ENCODE peak calls at places on chromosomes 2 and 18, in six cellular contexts. W, Z, X, G, E and N are unnamed samples.
A peak's percentile ranks its signal among the peaks of the same experiment; 100 is the strongest.

GRCh38 chr2:236607471-236608307 is 38.1 kb downstream of the ACKR3 start:
- DNase-seq in W (no peak), X (peak; percentile 31), Z (no peak), G (peak; percentile 14), E (no peak), N (peak; percentile 15)

GRCh38 chr2:104429978-104430740 is 423.8 kb upstream of the POU3F3 start:
- DNase-seq in E (no peak), W (no peak), Z (no peak), G (no peak), X (no peak), N (no peak)

GRCh38 chr2:42598656-42599267 is 30.3 kb downstream of the MTA3 start:
- DNase-seq in Z (no peak), G (no peak), X (no peak), W (no peak), E (no peak), N (no peak)

GRCh38 chr18:8706981-8707940 is 1.9 kb downstream of the MTCL1 start:
- DNase-seq in X (peak; percentile 76), E (no peak), G (peak; percentile 73), W (peak; percentile 60), Z (peak; percentile 66), N (peak; percentile 84)

GRCh38 chr2:231037731-231038482 is 584 bp downstream of the C2orf72 start:
- DNase-seq in E (no peak), Z (peak; percentile 29), W (no peak), G (no peak), X (no peak), N (no peak)

GRCh38 chr2:73850009-73850408 is 21.2 kb downstream of the STAMBP start:
- DNase-seq in Z (no peak), E (no peak), X (no peak), G (no peak), W (no peak), N (no peak)

GRCh38 chr18:2303517-2304238 is 267.6 kb downstream of the METTL4 start:
- DNase-seq in W (no peak), G (no peak), X (no peak), E (no peak), Z (peak; percentile 47), N (no peak)

GRCh38 chr2:173571021-173571821 is 216.5 kb downstream of the CDCA7 start:
- DNase-seq in E (no peak), X (no peak), W (no peak), Z (peak; percentile 67), G (peak; percentile 39), N (peak; percentile 35)

GRCh38 chr18:3651266-3651665 is 201.3 kb downstream of the TGIF1 start:
- DNase-seq in G (no peak), W (no peak), Z (no peak), X (no peak), E (no peak), N (no peak)

GRCh38 chr18:3647636-3648035 is 197.7 kb downstream of the TGIF1 start:
- DNase-seq in W (no peak), Z (no peak), E (no peak), G (no peak), X (no peak), N (no peak)

GRCh38 chr18:3649135-3649558 is 199.2 kb downstream of the TGIF1 start:
- DNase-seq in E (no peak), Z (no peak), G (peak; percentile 37), W (no peak), X (no peak), N (peak; percentile 45)

GRCh38 chr18:3648695-3649094 is 198.7 kb downstream of the TGIF1 start:
- DNase-seq in Z (no peak), X (no peak), W (no peak), G (no peak), E (no peak), N (no peak)

DNA sequence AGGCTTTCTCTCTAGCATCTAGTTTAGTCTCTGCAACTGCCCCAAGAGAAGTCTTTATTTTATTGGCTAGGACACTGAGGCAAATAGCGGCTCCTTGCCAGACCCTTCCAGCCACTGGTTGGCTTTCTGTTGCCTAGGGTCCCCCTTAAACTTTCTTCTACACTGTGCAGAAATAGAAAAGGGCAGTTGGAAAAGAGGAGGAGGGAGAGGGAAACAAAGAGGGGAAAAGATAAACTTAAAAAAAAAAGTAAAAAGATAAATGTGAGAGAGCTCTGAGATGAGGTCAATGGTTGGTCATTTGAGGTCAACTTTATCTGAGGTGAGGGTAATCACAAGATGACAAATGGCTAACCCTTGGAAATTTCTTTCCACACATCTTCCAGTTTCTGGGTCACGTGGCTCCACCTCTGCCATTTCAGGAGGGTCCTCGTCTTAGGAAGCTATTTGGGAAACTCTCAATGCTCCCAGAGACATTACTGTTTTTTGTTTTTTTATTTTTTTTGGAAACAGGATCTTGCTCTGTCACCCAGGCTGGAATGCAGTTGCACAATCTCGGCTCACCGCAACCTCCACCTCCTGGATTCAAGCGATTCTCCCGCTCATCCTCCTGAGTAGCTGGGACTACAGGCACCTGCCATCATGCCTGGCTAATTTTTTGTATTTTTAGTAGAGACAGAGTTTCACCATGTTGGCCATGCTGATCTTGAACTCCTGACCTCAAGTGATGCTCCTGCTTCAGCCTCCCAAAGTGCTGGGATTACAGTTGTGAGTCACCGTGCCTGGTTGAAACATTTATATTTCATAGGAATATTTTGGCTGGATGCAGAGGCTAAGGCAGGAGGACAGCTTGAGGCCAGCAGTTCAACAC is 199.8 kb downstream of the TGIF1 start:
- DNase-seq in G (peak; percentile 83), W (no peak), Z (peak; percentile 68), X (no peak), E (no peak), N (peak; percentile 82)
- H3K4me3 ChIP-seq in G (peak overlapping the region; percentile 19), W (no peak overlapping the region), Z (no peak overlapping the region), X (no peak overlapping the region), E (no peak overlapping the region), N (no peak overlapping the region)

GRCh38 chr2:177429688-177430325 is 37.2 kb downstream of the AGPS start:
- DNase-seq in G (peak; percentile 96), Z (peak; percentile 92), X (no peak), E (peak; percentile 89), W (no peak), N (peak; percentile 79)

GRCh38 chr2:177430425-177430824 is 37.9 kb downstream of the AGPS start:
- DNase-seq in G (peak; percentile 3), X (no peak), E (no peak), Z (no peak), W (no peak), N (no peak)

GRCh38 chr2:177432703-177433102 is 40.1 kb downstream of the AGPS start:
- DNase-seq in W (no peak), E (no peak), G (no peak), Z (no peak), X (no peak), N (no peak)

GRCh38 chr2:177434475-177434874 is 41.9 kb downstream of the AGPS start:
- DNase-seq in X (no peak), W (no peak), Z (no peak), G (no peak), E (no peak), N (no peak)

DNA sequence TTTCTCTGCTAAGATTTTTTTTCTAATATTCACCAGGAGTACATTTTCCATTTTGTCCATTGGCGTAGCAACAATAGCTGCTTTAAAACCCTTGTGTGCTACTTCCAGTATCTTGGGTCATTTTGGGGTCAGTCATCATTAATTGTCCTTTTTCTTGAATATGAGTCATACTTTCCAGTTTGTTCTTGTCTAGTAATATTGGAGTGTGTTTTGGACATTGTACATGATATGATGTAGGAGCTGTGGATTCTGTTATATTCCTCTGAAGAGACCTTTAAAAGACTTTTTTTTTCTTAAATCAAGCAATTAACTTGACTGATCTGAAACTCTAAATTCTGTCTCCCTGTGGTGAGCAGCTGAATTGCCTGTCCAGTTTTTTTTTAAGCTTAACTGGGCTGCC is 40.8 kb downstream of the AGPS start:
- DNase-seq in G (no peak), E (no peak), X (no peak), W (no peak), Z (no peak), N (no peak)
- TF ChIP-seq CTCF in G (no peak), E (no peak), X (no peak), W (no peak), Z (no peak), N (no peak)

GRCh38 chr2:152238021-152238420 is 62.5 kb upstream of the STAM2 start:
- DNase-seq in G (no peak), X (no peak), W (no peak), E (no peak), Z (no peak), N (no peak)

GRCh38 chr2:152242787-152243472 is 67.4 kb upstream of the STAM2 start:
- DNase-seq in W (no peak), G (no peak), X (no peak), E (no peak), Z (no peak), N (no peak)

GRCh38 chr2:152241956-152242355 is 66.4 kb upstream of the STAM2 start:
- DNase-seq in E (no peak), Z (no peak), X (no peak), W (no peak), G (no peak), N (no peak)

GRCh38 chr2:152243723-152244122 is 68.2 kb upstream of the STAM2 start:
- DNase-seq in Z (no peak), E (no peak), W (no peak), G (no peak), X (no peak), N (no peak)

DNA sequence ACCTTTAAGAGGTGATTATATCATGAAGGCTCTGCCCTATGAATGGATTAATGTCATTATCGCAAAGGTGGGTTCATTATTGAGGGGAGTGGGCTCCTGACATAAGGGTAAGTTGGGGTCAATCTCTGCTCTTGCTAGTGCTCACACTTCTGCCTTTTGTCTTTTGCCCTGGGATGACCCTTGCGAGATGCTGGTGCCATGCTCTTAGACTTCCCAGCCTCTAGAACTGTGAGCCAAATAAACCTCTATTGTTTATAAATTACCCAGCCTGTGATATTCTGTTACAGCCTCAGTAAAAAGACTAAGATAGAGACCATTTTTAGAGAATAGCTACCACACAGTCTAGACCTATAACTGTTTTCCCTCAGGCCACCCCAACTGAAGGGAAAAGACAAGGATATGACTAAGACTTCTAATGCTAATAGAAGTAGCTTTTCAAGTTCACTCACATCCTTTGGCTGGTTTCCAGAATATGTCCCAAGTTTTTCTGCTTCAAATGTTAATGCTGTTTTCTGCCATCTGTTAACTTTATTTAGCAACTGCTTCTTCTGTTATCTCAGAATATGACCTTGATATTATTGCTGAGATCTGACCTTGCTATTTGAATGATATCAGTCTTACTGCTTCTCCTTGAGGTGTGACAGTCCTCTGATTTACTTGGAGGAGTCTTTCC is 65.1 kb upstream of the STAM2 start:
- DNase-seq in E (no peak), Z (peak; percentile 87), X (no peak), G (peak; percentile 75), W (no peak), N (peak; percentile 39)
- H3K4me3 ChIP-seq in E (no peak overlapping the region), Z (no peak overlapping the region), X (no peak overlapping the region), G (no peak overlapping the region), W (no peak overlapping the region), N (no peak overlapping the region)

GRCh38 chr2:64989126-64989981 is at the start of gene SLC1A4:
- DNase-seq in G (peak; percentile 88), E (peak; percentile 64), X (peak; percentile 94), W (peak; percentile 95), Z (peak; percentile 97), N (peak; percentile 90)

GRCh38 chr2:64989982-64990614 is 899 bp downstream of the SLC1A4 start:
- DNase-seq in Z (no peak), X (no peak), E (no peak), G (no peak), W (peak; percentile 52), N (no peak)

GRCh38 chr2:64987001-64987962 is 1.9 kb upstream of the SLC1A4 start:
- DNase-seq in Z (peak; percentile 35), X (no peak), G (peak; percentile 57), W (no peak), E (no peak), N (peak; percentile 20)

GRCh38 chr2:64987963-64988419 is 1.2 kb upstream of the SLC1A4 start:
- DNase-seq in X (no peak), W (no peak), G (peak; percentile 94), E (no peak), Z (no peak), N (peak; percentile 95)

DNA sequence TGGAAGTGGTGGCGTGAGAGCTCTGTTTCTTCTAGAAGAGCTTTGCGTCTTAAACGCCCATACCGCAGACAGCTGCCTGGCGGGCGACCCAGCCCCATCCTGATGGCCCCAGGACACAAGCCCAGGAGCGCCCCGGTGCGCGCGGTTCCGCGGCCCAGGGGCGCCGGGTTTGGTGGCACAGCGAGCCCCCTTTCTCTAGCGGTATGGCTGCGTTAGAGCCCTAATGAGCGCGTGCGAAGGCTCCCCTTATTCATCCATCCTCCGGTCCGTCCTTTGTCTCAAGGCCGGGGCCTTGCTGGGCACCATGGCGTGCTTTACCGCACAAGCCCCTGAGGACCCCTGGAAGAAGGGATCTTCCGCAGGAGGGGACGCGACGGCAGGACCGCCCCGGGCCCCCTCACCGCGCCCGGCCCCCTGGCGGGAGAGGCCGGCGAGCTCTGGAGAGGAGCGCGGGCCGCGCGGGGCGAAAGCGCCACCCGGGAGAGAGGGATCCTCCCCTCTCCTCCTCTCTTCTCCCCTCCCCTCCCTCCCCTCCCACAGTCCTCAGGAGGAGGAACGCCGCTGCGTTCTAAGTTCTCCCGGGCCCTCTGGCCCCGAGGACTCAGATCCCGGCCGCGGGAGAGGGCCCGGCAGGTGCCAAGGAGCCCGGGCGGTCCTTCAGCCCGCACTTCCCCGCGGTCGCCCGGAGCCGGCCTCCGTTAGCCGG is 626 bp upstream of the SLC1A4 start:
- DNase-seq in E (peak; percentile 77), W (peak; percentile 80), Z (peak; percentile 93), G (peak; percentile 89), X (peak; percentile 78), N (peak; percentile 86)
- TF ChIP-seq CTCF in E (peak; percentile 54), W (no peak), Z (peak; percentile 35), G (peak; percentile 42), X (peak; percentile 42), N (peak; percentile 39)